ENCODE peak calls at places on chromosomes 12 and 14, in nine cellular contexts. T is dermis blood vessel endothelial cell; B is stimulated activated effector memory CD8-positive, alpha-beta T cell treated with anti-CD3 and anti-CD28 coated beads, Interleukin-12 subunit alpha, Interleukin-12 subunit beta, amount 100 ng/mL, for 72 hours; R is fibroblast of gingiva; X is AG08395; Z is GM03348; H is KBM-7; L is stimulated activated CD4-positive, alpha-beta T cell treated with anti-CD3 and anti-CD28 coated beads, Interleukin-4, amount 100 ng/mL, for 48 hours; C is IMR-90. I is an unnamed sample.

GRCh38 chr12:108619369-108620160 is 14.1 kb downstream of the SELPLG start:
- DNase-seq in T (no peak), B (no peak), R (no peak), X (no peak), Z (no peak), H (no peak), L (no peak), C (no peak), I (no peak)

GRCh38 chr14:99131632-99132271 is 140.2 kb downstream of the BCL11B start:
- DNase-seq in T (no peak), B (peak; percentile 18), R (no peak), X (no peak), Z (no peak), H (no peak), L (no peak), C (no peak), I (no peak)

GRCh38 chr12:132359971-132360370 is 30.6 kb upstream of the GALNT9 start:
- DNase-seq in T (no peak), B (no peak), R (no peak), X (no peak), Z (no peak), H (no peak), L (no peak), C (no peak), I (no peak)

GRCh38 chr12:5624873-5625272 is 193.0 kb downstream of the NTF3 start:
- DNase-seq in T (peak; percentile 62), B (no peak), R (no peak), X (no peak), Z (no peak), H (no peak), L (no peak), C (no peak), I (no peak)

GRCh38 chr14:90177537-90178189 is 78.7 kb upstream of the PSMC1 start:
- DNase-seq in T (no peak), B (no peak), R (no peak), X (no peak), Z (no peak), H (no peak), L (no peak), C (peak; percentile 28), I (no peak)

GRCh38 chr14:43706901-43707300 is 800.2 kb downstream of the FSCB start:
- DNase-seq in T (no peak), B (no peak), R (peak; percentile 76), X (no peak), Z (no peak), H (no peak), L (no peak), C (peak; percentile 45), I (no peak)

GRCh38 chr12:69405466-69405865 is 45.9 kb downstream of the YEATS4 start:
- DNase-seq in T (peak; percentile 94), B (no peak), R (peak; percentile 81), X (peak; percentile 87), Z (peak; percentile 83), H (no peak), L (no peak), C (peak; percentile 98), I (peak; percentile 24)

GRCh38 chr14:103058209-103059055 is 1.1 kb upstream of the CDC42BPB start:
- DNase-seq in T (peak; percentile 45), B (no peak), R (no peak), X (peak; percentile 20), Z (no peak), H (no peak), L (no peak), C (peak; percentile 8), I (no peak)

GRCh38 chr14:105055334-105055733 is 9.9 kb downstream of the GPR132 start:
- DNase-seq in T (no peak), B (no peak), R (no peak), X (no peak), Z (no peak), H (no peak), L (no peak), C (no peak), I (no peak)

GRCh38 chr14:100348779-100349708 is 25.9 kb downstream of the SLC25A47 start:
- DNase-seq in T (no peak), B (no peak), R (no peak), X (no peak), Z (no peak), H (no peak), L (no peak), C (no peak), I (no peak)

GRCh38 chr14:76698631-76699030 is 62.6 kb upstream of the VASH1 start:
- DNase-seq in T (no peak), B (no peak), R (no peak), X (no peak), Z (no peak), H (peak; percentile 41), L (no peak), C (no peak), I (no peak)

GRCh38 chr12:2094597-2094996 is 41.8 kb downstream of the CACNA1C start:
- DNase-seq in T (no peak), B (no peak), R (no peak), X (peak; percentile 64), Z (peak; percentile 70), H (peak; percentile 15), L (no peak), C (peak; percentile 30), I (no peak)

GRCh38 chr12:121124402-121125109 is 8.1 kb upstream of the P2RX7 start:
- DNase-seq in T (peak; percentile 93), B (no peak), R (peak; percentile 72), X (peak; percentile 94), Z (peak; percentile 72), H (no peak), L (no peak), C (peak; percentile 91), I (peak; percentile 40)

GRCh38 chr12:103742349-103742784 is 98.7 kb downstream of the NT5DC3 start:
- DNase-seq in T (peak; percentile 32), B (no peak), R (no peak), X (peak; percentile 38), Z (peak; percentile 12), H (no peak), L (no peak), C (no peak), I (peak; percentile 3)

GRCh38 chr14:73237219-73237785 is at the start of gene PAPLN:
- DNase-seq in T (peak; percentile 40), B (no peak), R (no peak), X (no peak), Z (no peak), H (peak; percentile 34), L (no peak), C (no peak), I (no peak)

GRCh38 chr14:94571950-94572349 is 9.3 kb upstream of the SERPINA5 start:
- DNase-seq in T (peak; percentile 35), B (no peak), R (peak; percentile 41), X (peak; percentile 31), Z (no peak), H (no peak), L (no peak), C (peak; percentile 23), I (peak; percentile 15)

GRCh38 chr12:43154498-43155045 is 397.4 kb downstream of the ADAMTS20 start:
- DNase-seq in T (no peak), B (no peak), R (no peak), X (no peak), Z (no peak), H (no peak), L (no peak), C (no peak), I (no peak)

GRCh38 chr14:106094654-106095189 is 568.3 kb downstream of the TMEM121 start:
- DNase-seq in T (peak; percentile 11), B (no peak), R (no peak), X (no peak), Z (no peak), H (no peak), L (peak; percentile 92), C (no peak), I (no peak)

GRCh38 chr12:49369723-49370145 is 2.5 kb downstream of the SPATS2 start:
- DNase-seq in T (peak; percentile 72), B (no peak), R (peak; percentile 19), X (peak; percentile 59), Z (peak; percentile 76), H (peak; percentile 70), L (peak; percentile 16), C (peak; percentile 54), I (no peak)

GRCh38 chr12:66262737-66263136 is 39.6 kb upstream of the HELB start:
- DNase-seq in T (no peak), B (no peak), R (no peak), X (no peak), Z (no peak), H (no peak), L (no peak), C (no peak), I (no peak)